ENCODE peak calls at places on chromosomes 12 and 14, in six cellular contexts. D is NCI-H748 treated with DMSO at 0.1 percent for 48 hours; L is lower leg skin; R is body of pancreas; M is activated CD4-positive, CD25-positive, alpha-beta regulatory T cell treated with anti-CD3 and anti-CD28 coated beads, Interleukin-2, amount 50 U/mL, for 16 hours; X is GM23338. F is an unnamed sample.

GRCh38 chr14:94011795-94012194 is 14.3 kb upstream of the OTUB2 start:
- DNase-seq in R (no peak), D (no peak), X (no peak), L (no peak), M (no peak), F (no peak)

GRCh38 chr12:85782711-85783110 is 53.5 kb downstream of the RASSF9 start:
- DNase-seq in X (no peak), L (no peak), D (no peak), M (no peak), R (no peak), F (no peak)

GRCh38 chr12:98939350-98939749 is 294.3 kb downstream of the APAF1 start:
- DNase-seq in M (no peak), L (no peak), D (peak; percentile 4), X (peak; percentile 75), R (peak; percentile 17), F (no peak)

GRCh38 chr14:73059326-73059725 is 992 bp downstream of the RBM25 start:
- DNase-seq in L (no peak), D (no peak), M (no peak), X (no peak), R (no peak), F (no peak)

GRCh38 chr12:2963154-2963759 is 4.1 kb downstream of the TEAD4 start:
- DNase-seq in M (no peak), X (peak; percentile 70), L (no peak), R (peak; percentile 65), D (no peak), F (no peak)

GRCh38 chr12:49225551-49226166 is 36.8 kb upstream of the TUBA1A start:
- DNase-seq in R (no peak), L (no peak), D (no peak), X (peak; percentile 23), M (no peak), F (no peak)

GRCh38 chr12:52317443-52318052 is 3.6 kb downstream of the KRT83 start:
- DNase-seq in L (peak; percentile 78), M (no peak), R (no peak), D (no peak), X (no peak), F (no peak)

GRCh38 chr12:67827820-67828383 is 161.3 kb upstream of the IFNG-AS1 start:
- DNase-seq in R (no peak), M (peak; percentile 24), L (no peak), D (no peak), X (no peak), F (no peak)

GRCh38 chr12:53596920-53597363 is 29.2 kb downstream of the ATF7 start:
- DNase-seq in X (no peak), M (no peak), D (no peak), L (no peak), R (no peak), F (peak; percentile 13)

GRCh38 chr12:55931780-55932545 is 1.0 kb downstream of the DGKA start:
- DNase-seq in L (peak; percentile 94), M (no peak), D (no peak), X (peak; percentile 70), R (peak; percentile 72), F (no peak)

GRCh38 chr14:36256131-36256801 is 64.2 kb downstream of the MBIP start:
- DNase-seq in M (no peak), R (peak; percentile 21), X (no peak), D (no peak), L (no peak), F (no peak)

GRCh38 chr14:91387135-91387849 is 30.3 kb downstream of the CCDC88C start:
- DNase-seq in X (no peak), L (no peak), M (no peak), R (no peak), D (no peak), F (peak; percentile 44)

GRCh38 chr12:3432176-3432742 is 58.7 kb upstream of the PRMT8 start:
- DNase-seq in D (no peak), L (peak; percentile 52), M (no peak), X (peak; percentile 67), R (peak; percentile 14), F (peak; percentile 66)

GRCh38 chr14:86196476-86196875 is 666.5 kb downstream of the FLRT2 start:
- DNase-seq in L (no peak), R (peak; percentile 18), D (no peak), X (no peak), M (no peak), F (no peak)

GRCh38 chr12:131803995-131804521 is 24.1 kb upstream of the MMP17 start:
- DNase-seq in M (no peak), D (no peak), X (no peak), R (no peak), L (no peak), F (no peak)

GRCh38 chr12:56928262-56928661 is 5.9 kb downstream of the SDR9C7 start:
- DNase-seq in M (no peak), X (no peak), D (no peak), R (no peak), L (no peak), F (no peak)

GRCh38 chr12:131929530-131930456 is 717 bp downstream of the PUS1 start:
- DNase-seq in X (no peak), M (no peak), R (peak; percentile 40), D (no peak), L (no peak), F (no peak)

F was measured in DMS153.